ENCODE peak calls at places on chromosomes 7 and 10, in seven cellular contexts. U, X, S, K, M, C and H are unnamed samples.

GRCh38 chr7:57821438-57822382 is 371.7 kb downstream of the ZNF716 start:
- DNase-seq in U (peak), X (no peak), S (no peak), K (no peak), M (no peak), C (no peak), H (peak)

GRCh38 chr7:116180302-116180701 is 30.0 kb upstream of the TES start:
- DNase-seq in U (peak), X (peak), S (no peak), K (no peak), M (peak), C (peak), H (peak)

GRCh38 chr7:149883452-149883861 is 9.7 kb downstream of the ATP6V0E2 start:
- DNase-seq in U (peak), X (peak), S (no peak), K (peak), M (peak), C (peak), H (peak)

GRCh38 chr7:7136857-7137309 is 45.5 kb upstream of the C1GALT1 start:
- DNase-seq in U (no peak), X (peak), S (no peak), K (no peak), M (no peak), C (no peak), H (no peak)

GRCh38 chr10:97673736-97674525 is 13.1 kb downstream of the AVPI1 start:
- DNase-seq in U (no peak), X (no peak), S (no peak), K (no peak), M (no peak), C (peak), H (no peak)

GRCh38 chr7:71636329-71636728 is 504.4 kb downstream of the GALNT17 start:
- DNase-seq in U (no peak), X (no peak), S (no peak), K (no peak), M (no peak), C (no peak), H (no peak)

GRCh38 chr7:17299477-17299991 is 1.1 kb downstream of the AHR start:
- DNase-seq in U (no peak), X (no peak), S (no peak), K (no peak), M (no peak), C (no peak), H (peak)

GRCh38 chr7:28038175-28038855 is 142.3 kb downstream of the JAZF1 start:
- DNase-seq in U (no peak), X (no peak), S (no peak), K (no peak), M (no peak), C (no peak), H (no peak)

GRCh38 chr10:43665054-43665453 is 16.4 kb upstream of the ZNF32 start:
- DNase-seq in U (no peak), X (no peak), S (no peak), K (no peak), M (no peak), C (no peak), H (no peak)

GRCh38 chr7:37376386-37376785 is 72.3 kb downstream of the ELMO1 start:
- DNase-seq in U (no peak), X (no peak), S (no peak), K (no peak), M (no peak), C (no peak), H (no peak)

GRCh38 chr7:47253650-47254080 is 328.2 kb downstream of the TNS3 start:
- DNase-seq in U (peak), X (no peak), S (no peak), K (no peak), M (peak), C (peak), H (no peak)
- TF ChIP-seq JUND in U (peak), X (peak), S (no peak), K (peak), M (peak), C (peak), H (no peak)

GRCh38 chr10:72126872-72127232 is 38.5 kb upstream of the SPOCK2 start:
- DNase-seq in U (no peak), X (no peak), S (no peak), K (no peak), M (no peak), C (no peak), H (no peak)
- TF ChIP-seq JUND in U (no peak), X (no peak), S (no peak), K (no peak), M (no peak), C (no peak), H (no peak)

GRCh38 chr10:17836917-17837316 is 27.8 kb downstream of the MRC1 start:
- DNase-seq in U (no peak), X (peak), S (no peak), K (peak), M (no peak), C (peak), H (peak)
- TF ChIP-seq JUND in U (no peak), X (no peak), S (no peak), K (no peak), M (no peak), C (no peak), H (no peak)

GRCh38 chr7:30459591-30460245 is 18.9 kb downstream of the NOD1 start:
- DNase-seq in U (peak), X (peak), S (no peak), K (no peak), M (no peak), C (no peak), H (no peak)
- TF ChIP-seq JUND in U (peak), X (no peak), S (no peak), K (no peak), M (no peak), C (no peak), H (no peak)

DNA sequence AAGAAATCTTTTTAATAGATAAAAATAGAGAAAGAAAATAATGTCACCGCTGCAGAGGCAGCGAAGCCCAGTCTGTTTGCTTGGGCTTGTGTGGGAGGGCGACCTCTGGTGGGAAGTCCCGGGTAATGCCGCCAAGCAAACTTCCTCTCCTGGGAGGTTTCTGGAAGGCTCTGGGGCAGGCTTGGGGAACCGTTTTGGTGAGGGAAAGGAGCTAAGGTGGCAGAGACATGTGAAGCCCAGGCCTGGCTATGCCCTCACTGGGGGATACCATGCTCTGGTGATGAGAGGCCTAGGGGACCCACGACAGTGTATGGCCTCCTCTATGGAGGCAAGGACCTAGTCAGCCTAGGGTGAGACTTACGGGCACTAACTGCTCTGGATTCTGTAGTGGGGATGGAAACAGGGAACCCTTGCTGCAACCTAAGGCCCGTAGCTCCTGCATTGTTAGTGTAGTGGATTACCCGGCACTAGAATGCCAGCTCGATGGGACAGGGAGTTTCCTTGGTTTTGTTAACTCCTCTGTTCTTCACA is 605.1 kb downstream of the LRMDA start:
- DNase-seq in U (peak), X (no peak), S (no peak), K (peak), M (peak), C (peak), H (peak)
- TF ChIP-seq JUND in U (no peak), X (no peak), S (no peak), K (no peak), M (no peak), C (no peak), H (no peak)

DNA sequence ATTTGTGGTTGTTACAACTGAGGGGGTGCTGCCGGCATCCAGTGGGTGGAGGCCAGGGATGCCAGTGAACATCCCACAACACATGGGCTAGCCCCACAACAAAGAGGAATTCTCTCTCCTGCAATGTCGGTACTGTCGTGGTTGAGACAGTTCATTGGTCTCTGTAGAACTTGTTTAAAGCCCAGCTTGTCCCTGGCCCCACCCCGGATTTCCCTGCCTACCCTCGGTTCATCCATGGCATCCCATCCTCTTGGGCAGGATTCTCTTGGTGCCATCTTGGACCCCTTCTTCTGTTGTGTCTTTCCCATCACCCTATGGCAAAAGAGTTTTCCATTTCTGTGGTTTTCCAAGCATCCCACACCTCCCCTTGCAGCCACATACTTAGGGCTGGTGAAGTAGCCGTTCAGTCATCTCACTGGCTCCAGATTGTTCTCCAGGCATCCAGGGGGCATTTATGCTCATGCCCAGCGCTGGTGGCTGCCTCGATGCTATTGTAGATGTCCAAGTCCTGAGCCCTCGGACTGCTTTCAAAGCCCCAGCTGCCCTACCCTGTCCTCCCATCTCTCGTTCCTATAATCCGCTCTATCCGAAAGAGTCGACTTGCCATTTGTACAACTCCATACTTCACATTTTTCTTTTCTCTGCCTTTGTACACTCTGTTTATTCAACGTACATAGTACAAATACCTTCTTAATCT is 39.2 kb downstream of the MGMT start:
- DNase-seq in U (no peak), X (no peak), S (no peak), K (no peak), M (no peak), C (no peak), H (no peak)
- TF ChIP-seq JUND in U (no peak), X (no peak), S (no peak), K (no peak), M (no peak), C (no peak), H (no peak)

DNA sequence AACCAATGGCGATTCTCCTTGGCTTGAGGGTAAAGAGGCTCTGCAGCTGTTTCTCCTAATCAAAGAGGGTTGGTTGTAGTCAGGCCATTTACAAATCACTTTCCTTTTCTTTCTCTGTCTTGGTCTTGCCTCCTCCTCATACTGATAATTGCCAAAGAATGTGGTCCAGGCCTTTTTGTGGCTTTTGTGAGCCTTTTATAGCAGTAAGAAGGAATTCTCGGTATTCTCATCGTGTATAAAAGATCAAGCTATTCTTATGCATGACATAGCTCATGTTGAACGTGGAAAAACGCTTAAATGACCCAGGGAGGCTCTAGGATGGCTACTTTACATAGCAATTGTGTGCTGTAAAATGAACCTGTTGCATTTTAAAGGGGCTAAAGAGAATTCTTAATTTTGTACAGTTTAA is 62.6 kb downstream of the RBM20 start:
- DNase-seq in U (no peak), X (no peak), S (no peak), K (peak), M (peak), C (no peak), H (no peak)
- TF ChIP-seq JUND in U (peak), X (no peak), S (no peak), K (no peak), M (no peak), C (no peak), H (no peak)

GRCh38 chr7:134643131-134643530 is 3.5 kb upstream of the BPGM start:
- DNase-seq in U (no peak), X (no peak), S (no peak), K (no peak), M (no peak), C (no peak), H (no peak)
- TF ChIP-seq JUND in U (no peak), X (no peak), S (no peak), K (no peak), M (no peak), C (no peak), H (no peak)

GRCh38 chr10:36778600-36778999 is 346.8 kb upstream of the ANKRD30A start:
- DNase-seq in U (no peak), X (no peak), S (no peak), K (no peak), M (no peak), C (no peak), H (no peak)
- TF ChIP-seq JUND in U (no peak), X (no peak), S (no peak), K (no peak), M (no peak), C (no peak), H (no peak)

GRCh38 chr10:103246328-103246727 is 641 bp downstream of the RPEL1 start:
- DNase-seq in U (no peak), X (no peak), S (no peak), K (no peak), M (no peak), C (no peak), H (no peak)

GRCh38 chr10:103238506-103239252 is 7.0 kb upstream of the RPEL1 start:
- DNase-seq in U (no peak), X (peak), S (no peak), K (peak), M (peak), C (peak), H (no peak)

GRCh38 chr10:103244663-103245271 is 920 bp upstream of the RPEL1 start:
- DNase-seq in U (peak), X (peak), S (peak), K (peak), M (peak), C (peak), H (peak)

GRCh38 chr10:103235775-103236174 is 9.9 kb upstream of the RPEL1 start:
- DNase-seq in U (no peak), X (no peak), S (no peak), K (no peak), M (no peak), C (no peak), H (no peak)

GRCh38 chr10:103241262-103242011 is 4.2 kb upstream of the RPEL1 start:
- DNase-seq in U (no peak), X (peak), S (no peak), K (no peak), M (peak), C (no peak), H (peak)
- TF ChIP-seq JUND in U (peak), X (no peak), S (no peak), K (no peak), M (no peak), C (no peak), H (peak)